ENCODE peak calls at places on chromosomes 1 and 21, in six cellular contexts. J is MM.1S, X is pancreas, I is GM23338, G is psoas muscle, O is Peyer's patch. Q is an unnamed sample.
A peak's percentile ranks its signal among the peaks of the same experiment; 100 is the strongest.

GRCh38 chr1:46569909-46570725 is 18.7 kb upstream of the KNCN start:
- DNase-seq in O (no peak), X (no peak), I (no peak), G (no peak), J (no peak), Q (no peak)

GRCh38 chr1:9362488-9362887 is 69.8 kb downstream of the SPSB1 start:
- DNase-seq in J (no peak), X (no peak), G (no peak), I (no peak), O (peak; percentile 39), Q (no peak)

GRCh38 chr1:24929091-24929875 is 793 bp downstream of the RUNX3 start:
- DNase-seq in J (peak; percentile 35), X (no peak), O (peak; percentile 56), I (peak; percentile 61), G (no peak), Q (no peak)

GRCh38 chr1:24503003-24503751 is 541 bp downstream of the RCAN3 start:
- DNase-seq in J (peak; percentile 17), X (peak; percentile 48), O (peak; percentile 44), G (no peak), I (peak; percentile 45), Q (peak; percentile 17)

GRCh38 chr1:22708777-22709176 is 1.9 kb upstream of the EPHB2 start:
- DNase-seq in X (no peak), O (no peak), J (no peak), I (no peak), G (no peak), Q (no peak)

GRCh38 chr1:229753764-229754553 is 127.9 kb downstream of the URB2 start:
- DNase-seq in X (peak; percentile 54), J (peak; percentile 85), O (no peak), I (no peak), G (no peak), Q (no peak)

GRCh38 chr1:212566522-212567479 is 41.8 kb upstream of the ATF3 start:
- DNase-seq in G (no peak), X (no peak), I (no peak), O (no peak), J (peak; percentile 91), Q (peak; percentile 60)

GRCh38 chr1:162943627-162944026 is 82.7 kb upstream of the CCDC190 start:
- DNase-seq in X (no peak), J (no peak), G (no peak), O (no peak), I (no peak), Q (no peak)

GRCh38 chr1:205458777-205459566 is 3.1 kb upstream of the BLACAT1 start:
- DNase-seq in G (no peak), X (peak; percentile 49), O (no peak), I (peak; percentile 85), J (peak; percentile 66), Q (no peak)

GRCh38 chr1:83815348-83815747 is 183.6 kb downstream of the TTLL7 start:
- DNase-seq in O (no peak), G (no peak), X (no peak), I (no peak), J (no peak), Q (no peak)

GRCh38 chr1:165695011-165695410 is 3.4 kb downstream of the ALDH9A1 start:
- DNase-seq in I (no peak), O (no peak), G (no peak), X (no peak), J (no peak), Q (no peak)

GRCh38 chr1:89966666-89967065 is 28.2 kb upstream of the ZNF326 start:
- DNase-seq in J (no peak), X (no peak), G (no peak), I (no peak), O (no peak), Q (no peak)

GRCh38 chr21:27406297-27407009 is 439.6 kb upstream of the ADAMTS5 start:
- DNase-seq in X (no peak), G (no peak), I (no peak), O (no peak), J (no peak), Q (no peak)

GRCh38 chr1:39720094-39720999 is 18.3 kb upstream of the PPIE start:
- DNase-seq in J (peak; percentile 81), O (no peak), X (no peak), I (peak; percentile 72), G (no peak), Q (no peak)

GRCh38 chr1:208778417-208778816 is 534.2 kb upstream of the PLXNA2 start:
- DNase-seq in O (no peak), G (no peak), X (no peak), I (no peak), J (no peak), Q (no peak)

GRCh38 chr1:44251486-44251885 is 38.2 kb downstream of the DMAP1 start:
- DNase-seq in O (no peak), G (no peak), J (no peak), X (no peak), I (no peak), Q (no peak)

GRCh38 chr21:39094087-39094785 is 89.0 kb downstream of the PSMG1 start:
- DNase-seq in J (no peak), G (no peak), I (no peak), X (no peak), O (no peak), Q (no peak)

GRCh38 chr1:115401676-115402075 is 63.6 kb upstream of the NGF start:
- DNase-seq in J (peak; percentile 6), G (no peak), I (no peak), O (no peak), X (no peak), Q (no peak)

GRCh38 chr1:115400891-115401290 is 62.8 kb upstream of the NGF start:
- DNase-seq in J (no peak), X (no peak), G (no peak), O (no peak), I (no peak), Q (no peak)

GRCh38 chr1:115402753-115403184 is 64.7 kb upstream of the NGF start:
- DNase-seq in G (no peak), J (no peak), X (no peak), I (no peak), O (no peak), Q (no peak)

GRCh38 chr1:115400426-115400825 is 62.4 kb upstream of the NGF start:
- DNase-seq in G (no peak), I (no peak), J (no peak), O (no peak), X (no peak), Q (no peak)

DNA sequence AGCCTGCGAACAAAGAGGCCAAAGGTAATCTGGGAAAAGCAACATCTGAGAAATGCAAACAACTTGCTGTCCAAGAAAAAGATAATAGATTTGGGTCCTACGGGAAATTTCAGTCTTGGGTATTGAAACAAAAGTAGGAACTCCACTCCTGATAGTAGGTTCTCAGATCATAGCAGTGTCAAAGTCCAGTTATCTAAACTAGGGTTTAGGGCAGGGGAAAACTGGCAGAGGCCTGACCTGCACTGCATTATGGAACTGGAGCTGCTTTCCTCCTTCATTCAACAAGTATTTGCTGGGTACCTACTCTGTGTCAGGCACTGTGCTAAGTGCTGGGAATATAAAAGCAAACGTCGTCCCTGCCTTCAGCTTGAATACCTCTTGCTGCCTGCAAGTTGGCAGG is 60.7 kb upstream of the NGF start:
- DNase-seq in X (no peak), G (no peak), I (no peak), J (no peak), O (no peak), Q (no peak)
- H3K4me1 ChIP-seq in X (no peaks in the 10 kb centered on the region), G (no peaks in the 10 kb centered on the region), I (no peaks in the 10 kb centered on the region), J (no peaks in the 10 kb centered on the region), O (no peaks in the 10 kb centered on the region), Q (no peaks in the 10 kb centered on the region)

GRCh38 chr1:99003911-99004269 is 771 bp downstream of the PLPPR5 start:
- DNase-seq in X (peak; percentile 11), J (no peak), O (no peak), I (peak; percentile 52), G (no peak), Q (no peak)
- H3K4me3 ChIP-seq in X (no peak overlapping the region), J (no peak overlapping the region), O (no peak overlapping the region), I (peak overlapping the region; percentile 94), G (peak overlapping the region; percentile 52), Q (peak overlapping the region; percentile 44)

GRCh38 chr1:177495878-177496277 is 325.1 kb downstream of the BRINP2 start:
- DNase-seq in X (no peak), J (no peak), O (no peak), I (no peak), G (no peak), Q (no peak)

GRCh38 chr1:177490786-177491185 is 320.0 kb downstream of the BRINP2 start:
- DNase-seq in O (no peak), I (peak; percentile 7), X (no peak), J (no peak), G (no peak), Q (no peak)

GRCh38 chr1:177488722-177489121 is 318.0 kb downstream of the BRINP2 start:
- DNase-seq in G (no peak), J (no peak), O (no peak), X (no peak), I (no peak), Q (no peak)

GRCh38 chr1:177487481-177487880 is 316.7 kb downstream of the BRINP2 start:
- DNase-seq in J (no peak), G (no peak), X (no peak), O (no peak), I (peak; percentile 68), Q (no peak)

GRCh38 chr1:177490240-177490639 is 319.5 kb downstream of the BRINP2 start:
- DNase-seq in J (no peak), I (peak; percentile 48), O (no peak), X (no peak), G (no peak), Q (no peak)
- TF ChIP-seq CTCF in J (no peak), I (peak; percentile 39), O (no peak), X (no peak), G (no peak), Q (no peak)

GRCh38 chr1:198558402-198558801 is 17.9 kb upstream of the ATP6V1G3 start:
- DNase-seq in O (no peak), X (no peak), I (no peak), G (no peak), J (no peak), Q (no peak)
- H3K4me1 ChIP-seq in O (no peaks in the 10 kb centered on the region), X (no peaks in the 10 kb centered on the region), I (no peaks in the 10 kb centered on the region), G (no peaks in the 10 kb centered on the region), J (peaks cover 27% of the 10 kb centered on the region), Q (peaks cover 81% of the 10 kb centered on the region)

DNA sequence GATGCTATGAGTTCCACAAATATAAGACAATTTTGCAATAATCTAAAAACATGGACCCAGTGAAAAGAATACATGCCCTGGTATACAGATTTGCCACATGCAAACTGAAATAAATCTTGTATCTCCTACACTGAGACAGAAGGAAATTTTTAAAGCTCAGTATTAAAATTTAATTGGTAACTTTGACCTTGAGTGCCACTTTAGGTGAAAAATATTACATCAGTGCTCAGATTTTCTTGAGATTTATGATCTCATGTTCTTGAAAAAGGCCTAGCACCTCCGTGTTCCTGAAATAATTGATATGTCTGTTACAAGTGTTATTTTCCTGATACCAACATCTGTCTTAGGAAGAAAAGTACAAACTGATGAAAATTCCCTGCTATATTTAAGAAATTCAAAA is 285.5 kb downstream of the VAV3 start:
- DNase-seq in I (no peak), O (no peak), G (no peak), X (no peak), J (no peak), Q (no peak)
- H3K4me3 ChIP-seq in I (no peak overlapping the region), O (no peak overlapping the region), G (no peak overlapping the region), X (no peak overlapping the region), J (no peak overlapping the region), Q (no peak overlapping the region)

DNA sequence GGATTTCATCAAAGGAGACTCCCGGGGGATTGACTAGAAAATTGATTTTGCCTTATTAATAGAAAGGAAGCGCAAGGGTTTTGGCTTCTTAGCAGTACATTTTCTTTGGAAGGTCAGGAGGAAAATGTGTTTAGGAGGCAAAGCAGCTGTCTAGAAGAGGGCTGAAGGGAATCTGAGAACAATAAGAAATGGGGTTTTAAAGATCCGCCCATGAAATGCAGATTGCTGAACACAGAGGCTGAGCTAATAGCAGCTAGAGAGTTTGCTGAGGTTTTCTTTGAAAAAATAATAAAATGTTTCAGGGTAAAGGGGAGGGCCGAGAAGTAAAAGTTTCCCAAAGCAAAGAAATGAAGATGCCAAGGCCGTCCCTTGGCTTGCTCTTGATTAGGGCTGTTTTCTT is 4.9 kb downstream of the SERTAD4 start:
- DNase-seq in O (no peak), X (no peak), G (no peak), I (no peak), J (no peak), Q (no peak)
- TF ChIP-seq CTCF in O (no peak), X (no peak), G (no peak), I (no peak), J (no peak), Q (no peak)